ENCODE peak calls at places on chromosome X, in eight cellular contexts. J, G, R, Y, D, L, V and X are unnamed samples.

GRCh38 chrX:139869796-139870195 is 63.1 kb downstream of the ATP11C start:
- DNase-seq in L (no peak), R (no peak), V (no peak), J (no peak), Y (no peak), D (no peak), G (no peak), X (no peak)

GRCh38 chrX:149504226-149504914 is 736 bp downstream of the IDS start:
- DNase-seq in J (peak), L (no peak), V (peak), D (no peak), R (no peak), G (no peak), Y (no peak), X (no peak)

GRCh38 chrX:41561045-41561444 is 113.9 kb downstream of the NYX start:
- DNase-seq in L (no peak), G (peak), D (no peak), Y (peak), R (no peak), J (no peak), V (peak), X (peak)

GRCh38 chrX:9591496-9591895 is 126.6 kb downstream of the TBL1X start:
- DNase-seq in G (no peak), J (no peak), Y (no peak), L (no peak), D (no peak), V (no peak), R (no peak), X (no peak)

GRCh38 chrX:112521658-112522057 is 158.1 kb downstream of the LHFPL1 start:
- DNase-seq in V (no peak), R (no peak), J (no peak), L (no peak), D (no peak), G (no peak), Y (no peak), X (no peak)

GRCh38 chrX:56233682-56234081 is 1.5 kb downstream of the KLF8 start:
- DNase-seq in G (no peak), Y (peak), R (peak), L (no peak), D (peak), V (no peak), J (no peak), X (no peak)

GRCh38 chrX:20374866-20375530 is 108.3 kb upstream of the RPS6KA3 start:
- DNase-seq in D (no peak), Y (peak), R (no peak), V (no peak), L (no peak), J (no peak), G (no peak), X (no peak)

GRCh38 chrX:129523076-129524055 is at the start of gene SMARCA1:
- DNase-seq in V (peak), D (peak), L (peak), J (no peak), G (peak), Y (peak), R (peak), X (no peak)

GRCh38 chrX:31845003-31845402 is 773.2 kb upstream of the FTHL17 start:
- DNase-seq in G (no peak), L (no peak), V (no peak), J (no peak), Y (no peak), R (no peak), D (no peak), X (no peak)

GRCh38 chrX:45623266-45623665 is 422.6 kb upstream of the DIPK2B start:
- DNase-seq in R (peak), D (no peak), V (no peak), Y (no peak), L (no peak), G (peak), J (no peak), X (peak)

GRCh38 chrX:125444659-125445058 is 125.0 kb downstream of the TEX13C start:
- DNase-seq in D (no peak), V (no peak), J (no peak), G (no peak), Y (no peak), L (no peak), R (no peak), X (no peak)

GRCh38 chrX:78124304-78124703 is 15.1 kb downstream of the TAF9B start:
- DNase-seq in G (no peak), J (no peak), R (no peak), D (no peak), Y (no peak), L (no peak), V (no peak), X (no peak)

GRCh38 chrX:21745756-21746155 is 12.2 kb downstream of the SMPX start:
- DNase-seq in V (peak), L (no peak), R (no peak), Y (no peak), D (no peak), G (peak), J (no peak), X (no peak)

GRCh38 chrX:9339603-9340569 is 125.0 kb upstream of the TBL1X start:
- DNase-seq in D (no peak), L (no peak), G (no peak), R (no peak), J (no peak), Y (no peak), V (peak), X (no peak)

DNA sequence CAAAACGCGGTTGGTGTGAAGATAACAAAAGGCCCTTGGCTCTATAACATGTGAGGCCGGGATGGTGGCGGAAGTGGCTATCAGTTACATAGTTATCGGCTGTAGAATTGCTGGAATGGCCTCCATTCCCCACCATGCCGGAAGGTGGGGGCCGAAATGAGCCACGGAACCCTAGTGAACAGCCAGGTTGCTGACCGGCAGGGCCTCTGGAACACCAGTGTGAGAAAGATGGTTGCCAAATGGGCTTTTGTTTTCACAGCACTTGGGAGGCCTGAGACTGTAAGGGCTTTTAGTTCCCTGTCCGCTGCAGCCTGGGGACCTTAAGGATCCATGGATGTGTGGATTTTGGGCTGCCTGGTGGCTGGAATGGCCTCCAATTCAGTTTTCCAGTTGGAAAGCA is 23.3 kb upstream of the ARX start:
- DNase-seq in L (no peak), Y (no peak), D (no peak), V (no peak), G (no peak), R (no peak), J (no peak), X (no peak)
- TF ChIP-seq CTCF in L (no peak), Y (no peak), D (no peak), V (no peak), G (no peak), R (no peak), J (no peak), X (no peak)

DNA sequence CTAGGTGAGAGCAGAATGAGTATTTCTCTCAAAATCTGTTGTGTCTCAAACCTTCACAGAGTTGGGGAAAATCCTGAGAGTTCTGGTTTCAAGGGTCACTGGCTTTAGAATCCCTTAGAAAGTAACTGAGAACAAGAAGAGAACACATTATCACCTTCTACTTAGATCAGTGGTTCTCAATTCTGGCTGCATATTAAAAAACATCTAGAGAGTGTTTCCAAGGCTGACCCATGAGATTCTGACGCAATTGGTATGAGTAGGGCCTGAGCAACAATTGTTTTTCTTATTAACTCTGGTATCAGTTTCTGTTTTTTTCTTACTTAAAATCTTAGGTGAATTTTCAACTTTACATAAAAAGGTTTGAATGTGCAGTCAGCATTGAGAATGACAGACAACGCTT is 212.8 kb downstream of the HS6ST2 start:
- DNase-seq in J (no peak), V (no peak), L (no peak), D (no peak), R (no peak), G (no peak), Y (no peak), X (no peak)
- TF ChIP-seq CTCF in J (no peak), V (no peak), L (no peak), D (no peak), R (no peak), G (no peak), Y (no peak), X (no peak)

DNA sequence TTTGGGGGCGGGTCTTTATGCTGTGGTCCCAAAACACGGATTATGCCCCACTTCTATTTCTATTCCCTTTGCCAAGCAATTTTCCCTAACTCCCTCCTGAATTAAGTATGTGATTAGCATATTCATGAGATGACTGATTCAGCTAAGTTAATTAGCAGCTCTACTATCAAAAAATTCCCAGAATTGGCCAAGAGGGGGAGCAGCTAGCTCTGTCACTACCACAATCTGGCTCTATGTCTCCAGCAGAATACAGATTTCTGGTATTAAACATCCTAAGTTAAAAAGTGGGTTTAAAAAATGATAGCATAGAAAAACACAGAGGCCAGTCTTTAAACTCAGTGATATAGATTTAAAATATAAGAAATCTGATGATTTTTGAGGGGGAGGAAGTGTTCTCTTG is 80.3 kb downstream of the GPC4 start:
- DNase-seq in R (peak), Y (no peak), G (no peak), V (no peak), J (no peak), D (no peak), L (no peak), X (peak)
- TF ChIP-seq CTCF in R (peak), Y (no peak), G (no peak), V (no peak), J (no peak), D (peak), L (peak), X (peak)

GRCh38 chrX:3639236-3639635 is 74.2 kb downstream of the PRKX start:
- DNase-seq in Y (no peak), V (no peak), D (no peak), R (no peak), J (no peak), L (no peak), G (no peak), X (no peak)

GRCh38 chrX:3636803-3637202 is 76.6 kb downstream of the PRKX start:
- DNase-seq in D (no peak), J (no peak), G (no peak), Y (no peak), V (no peak), L (no peak), R (no peak), X (no peak)

GRCh38 chrX:3638280-3638873 is 75.1 kb downstream of the PRKX start:
- DNase-seq in R (peak), G (peak), V (peak), Y (peak), J (no peak), L (peak), D (peak), X (no peak)
- TF ChIP-seq CTCF in R (peak), G (peak), V (peak), Y (peak), J (peak), L (peak), D (peak), X (peak)

GRCh38 chrX:38205037-38205436 is 15.6 kb downstream of the SRPX start:
- DNase-seq in R (no peak), Y (no peak), G (no peak), J (no peak), L (no peak), D (no peak), V (no peak), X (no peak)

GRCh38 chrX:38206542-38206941 is 14.1 kb downstream of the SRPX start:
- DNase-seq in Y (no peak), R (no peak), V (no peak), J (no peak), D (no peak), G (no peak), L (no peak), X (no peak)

GRCh38 chrX:38206036-38206435 is 14.6 kb downstream of the SRPX start:
- DNase-seq in J (no peak), D (no peak), G (peak), Y (no peak), R (no peak), V (no peak), L (no peak), X (no peak)
- TF ChIP-seq CTCF in J (no peak), D (no peak), G (peak), Y (no peak), R (no peak), V (no peak), L (no peak), X (peak)

GRCh38 chrX:87337267-87337666 is 180.3 kb upstream of the KLHL4 start:
- DNase-seq in Y (no peak), V (no peak), D (no peak), G (no peak), J (no peak), R (no peak), L (no peak), X (no peak)

GRCh38 chrX:87338510-87338909 is 179.1 kb upstream of the KLHL4 start:
- DNase-seq in J (no peak), V (no peak), L (no peak), G (peak), D (no peak), Y (no peak), R (no peak), X (no peak)
- TF ChIP-seq CTCF in J (no peak), V (no peak), L (peak), G (peak), D (no peak), Y (no peak), R (peak), X (no peak)

DNA sequence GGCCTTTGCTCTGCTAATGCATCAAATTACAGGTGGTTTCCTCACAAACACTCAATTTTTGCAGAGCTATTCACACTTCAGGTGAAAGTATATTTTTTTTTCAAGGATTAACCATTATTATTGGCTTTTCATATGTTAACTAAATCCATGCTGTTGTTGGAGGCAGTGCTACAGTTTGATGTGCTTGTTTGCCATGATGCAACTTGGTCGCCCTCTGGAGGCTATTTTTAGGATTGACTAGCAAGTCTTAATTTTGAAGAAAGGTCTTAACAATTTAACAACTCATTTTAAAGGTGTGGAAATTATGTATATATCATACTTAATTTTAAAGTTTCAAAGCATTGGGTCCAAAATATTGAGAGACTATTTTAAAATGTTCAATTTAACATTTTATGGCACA is 168.8 kb upstream of the FAM47A start:
- DNase-seq in J (no peak), G (peak), V (no peak), R (peak), L (peak), D (peak), Y (peak), X (peak)
- TF ChIP-seq CTCF in J (no peak), G (peak), V (no peak), R (peak), L (peak), D (peak), Y (peak), X (peak)

GRCh38 chrX:153794018-153794896 is at the start of the genes IDH3G and SSR4:
- DNase-seq in D (peak), Y (peak), G (peak), L (peak), J (peak), V (peak), R (peak), X (peak)
- TF ChIP-seq CTCF in D (no peak), Y (no peak), G (peak), L (peak), J (no peak), V (no peak), R (no peak), X (no peak)